ENCODE peak calls at places on chromosomes 1 and 21, in five cellular contexts. One of them, this sample, is unnamed.
A peak's percentile ranks its signal among the peaks of the same experiment; 100 is the strongest.

GRCh38 chr21:21156919-21157318 is 158.7 kb downstream of the NCAM2 start:
- DNase-seq in EH: no peak
- DNase-seq in fibroblast of the aortic adventitia: peak; percentile 64
- DNase-seq in AG08395: no peak
- DNase-seq in upper lobe of right lung: no peak
- DNase-seq in this sample: peak; percentile 59

GRCh38 chr1:70063861-70064260 is 141.5 kb downstream of the LRRC40 start:
- DNase-seq in EH: no peak
- DNase-seq in fibroblast of the aortic adventitia: no peak
- DNase-seq in AG08395: no peak
- DNase-seq in upper lobe of right lung: no peak
- DNase-seq in this sample: no peak

GRCh38 chr1:107496002-107496401 is 355.2 kb downstream of the NTNG1 start:
- DNase-seq in EH: no peak
- DNase-seq in fibroblast of the aortic adventitia: no peak
- DNase-seq in AG08395: no peak
- DNase-seq in upper lobe of right lung: no peak
- DNase-seq in this sample: no peak

GRCh38 chr1:3369437-3370076 is 84.9 kb upstream of the ARHGEF16 start:
- DNase-seq in EH: peak; percentile 85
- DNase-seq in fibroblast of the aortic adventitia: peak; percentile 100
- DNase-seq in AG08395: peak; percentile 95
- DNase-seq in upper lobe of right lung: no peak
- DNase-seq in this sample: peak; percentile 93

GRCh38 chr1:94931254-94931841 is 4.4 kb upstream of the CNN3 start:
- DNase-seq in EH: no peak
- DNase-seq in fibroblast of the aortic adventitia: no peak
- DNase-seq in AG08395: no peak
- DNase-seq in upper lobe of right lung: no peak
- DNase-seq in this sample: no peak

GRCh38 chr21:34791776-34792503 is 123.1 kb downstream of the CLIC6 start:
- DNase-seq in EH: no peak
- DNase-seq in fibroblast of the aortic adventitia: no peak
- DNase-seq in AG08395: no peak
- DNase-seq in upper lobe of right lung: peak; percentile 59
- DNase-seq in this sample: no peak

GRCh38 chr1:27517907-27518718 is 28.1 kb upstream of the WASF2 start:
- DNase-seq in EH: no peak
- DNase-seq in fibroblast of the aortic adventitia: no peak
- DNase-seq in AG08395: no peak
- DNase-seq in upper lobe of right lung: no peak
- DNase-seq in this sample: no peak

GRCh38 chr1:224217655-224218615 is 34.9 kb downstream of the DEGS1 start:
- DNase-seq in EH: no peak
- DNase-seq in fibroblast of the aortic adventitia: no peak
- DNase-seq in AG08395: no peak
- DNase-seq in upper lobe of right lung: no peak
- DNase-seq in this sample: no peak

GRCh38 chr1:230381049-230381467 is 45.1 kb downstream of the PGBD5 start:
- DNase-seq in EH: no peak
- DNase-seq in fibroblast of the aortic adventitia: no peak
- DNase-seq in AG08395: no peak
- DNase-seq in upper lobe of right lung: no peak
- DNase-seq in this sample: no peak

GRCh38 chr1:205961405-205961804 is 18.1 kb upstream of the SLC26A9 start:
- DNase-seq in EH: peak; percentile 43
- DNase-seq in fibroblast of the aortic adventitia: peak; percentile 9
- DNase-seq in AG08395: peak; percentile 18
- DNase-seq in upper lobe of right lung: peak; percentile 59
- DNase-seq in this sample: no peak

GRCh38 chr1:92994105-92994712 is 32.9 kb upstream of the DIPK1A start:
- DNase-seq in EH: peak; percentile 82
- DNase-seq in fibroblast of the aortic adventitia: peak; percentile 87
- DNase-seq in AG08395: peak; percentile 76
- DNase-seq in upper lobe of right lung: no peak
- DNase-seq in this sample: peak; percentile 84

GRCh38 chr1:37159102-37159501 is 124.8 kb upstream of the GRIK3 start:
- DNase-seq in EH: no peak
- DNase-seq in fibroblast of the aortic adventitia: no peak
- DNase-seq in AG08395: no peak
- DNase-seq in upper lobe of right lung: no peak
- DNase-seq in this sample: no peak

GRCh38 chr21:30831194-30831765 is 1.7 kb upstream of the KRTAP7-1 start:
- DNase-seq in EH: no peak
- DNase-seq in fibroblast of the aortic adventitia: no peak
- DNase-seq in AG08395: no peak
- DNase-seq in upper lobe of right lung: no peak
- DNase-seq in this sample: peak; percentile 25

GRCh38 chr1:54972436-54972835 is 8.0 kb upstream of the TMEM61 start:
- DNase-seq in EH: no peak
- DNase-seq in fibroblast of the aortic adventitia: no peak
- DNase-seq in AG08395: no peak
- DNase-seq in upper lobe of right lung: no peak
- DNase-seq in this sample: no peak

GRCh38 chr1:65924471-65924870 is 131.8 kb downstream of the PDE4B start:
- DNase-seq in EH: peak; percentile 66
- DNase-seq in fibroblast of the aortic adventitia: peak; percentile 88
- DNase-seq in AG08395: peak; percentile 62
- DNase-seq in upper lobe of right lung: no peak
- DNase-seq in this sample: peak; percentile 74

GRCh38 chr21:36830041-36830440 is 131.1 kb downstream of the SIM2 start:
- DNase-seq in EH: no peak
- DNase-seq in fibroblast of the aortic adventitia: no peak
- DNase-seq in AG08395: no peak
- DNase-seq in upper lobe of right lung: no peak
- DNase-seq in this sample: no peak

GRCh38 chr1:52460686-52461085 is 56.3 kb downstream of the PRPF38A start:
- DNase-seq in EH: peak; percentile 27
- DNase-seq in fibroblast of the aortic adventitia: peak; percentile 31
- DNase-seq in AG08395: peak; percentile 8
- DNase-seq in upper lobe of right lung: no peak
- DNase-seq in this sample: no peak